ENCODE peak calls at places on chromosome 15, in five cellular contexts. One of them, this sample, is unnamed.

GRCh38 chr15:93173369-93173768 is 84.4 kb upstream of the RGMA start:
- DNase-seq in activated gamma-delta T cell treated with anti-CD3 and anti-CD28 coated beads, Interleukin-2, amount 50 U/mL, for 16 hours: no peak
- DNase-seq in RCC 7860: no peak
- DNase-seq in effector CD4-positive, alpha-beta T cell: no peak
- DNase-seq in fibroblast of the conjunctiva: peak
- DNase-seq in this sample: no peak

GRCh38 chr15:77510066-77511044 is 89.7 kb downstream of the HMG20A start:
- DNase-seq in effector CD4-positive, alpha-beta T cell: no peak
- DNase-seq in fibroblast of the conjunctiva: no peak
- DNase-seq in activated gamma-delta T cell treated with anti-CD3 and anti-CD28 coated beads, Interleukin-2, amount 50 U/mL, for 16 hours: no peak
- DNase-seq in RCC 7860: no peak
- DNase-seq in this sample: no peak

GRCh38 chr15:39543651-39544050 is 37.2 kb upstream of the THBS1 start:
- DNase-seq in fibroblast of the conjunctiva: no peak
- DNase-seq in activated gamma-delta T cell treated with anti-CD3 and anti-CD28 coated beads, Interleukin-2, amount 50 U/mL, for 16 hours: no peak
- DNase-seq in effector CD4-positive, alpha-beta T cell: no peak
- DNase-seq in RCC 7860: no peak
- DNase-seq in this sample: no peak

GRCh38 chr15:80474751-80475295 is 70.6 kb downstream of the ARNT2 start:
- DNase-seq in fibroblast of the conjunctiva: no peak
- DNase-seq in RCC 7860: no peak
- DNase-seq in effector CD4-positive, alpha-beta T cell: no peak
- DNase-seq in activated gamma-delta T cell treated with anti-CD3 and anti-CD28 coated beads, Interleukin-2, amount 50 U/mL, for 16 hours: no peak
- DNase-seq in this sample: no peak

GRCh38 chr15:100771745-100772144 is 107.9 kb upstream of the ALDH1A3 start:
- DNase-seq in RCC 7860: no peak
- DNase-seq in effector CD4-positive, alpha-beta T cell: no peak
- DNase-seq in activated gamma-delta T cell treated with anti-CD3 and anti-CD28 coated beads, Interleukin-2, amount 50 U/mL, for 16 hours: no peak
- DNase-seq in fibroblast of the conjunctiva: no peak
- DNase-seq in this sample: no peak

GRCh38 chr15:81189583-81190283 is 6.9 kb upstream of the IL16 start:
- DNase-seq in fibroblast of the conjunctiva: peak
- DNase-seq in RCC 7860: no peak
- DNase-seq in effector CD4-positive, alpha-beta T cell: no peak
- DNase-seq in activated gamma-delta T cell treated with anti-CD3 and anti-CD28 coated beads, Interleukin-2, amount 50 U/mL, for 16 hours: no peak
- DNase-seq in this sample: peak

GRCh38 chr15:63136742-63137141 is 15.1 kb downstream of the LACTB start:
- DNase-seq in effector CD4-positive, alpha-beta T cell: no peak
- DNase-seq in activated gamma-delta T cell treated with anti-CD3 and anti-CD28 coated beads, Interleukin-2, amount 50 U/mL, for 16 hours: no peak
- DNase-seq in RCC 7860: no peak
- DNase-seq in fibroblast of the conjunctiva: no peak
- DNase-seq in this sample: no peak

GRCh38 chr15:84633311-84634227 is 20.5 kb downstream of the WDR73 start:
- DNase-seq in activated gamma-delta T cell treated with anti-CD3 and anti-CD28 coated beads, Interleukin-2, amount 50 U/mL, for 16 hours: peak
- DNase-seq in RCC 7860: peak
- DNase-seq in effector CD4-positive, alpha-beta T cell: peak
- DNase-seq in fibroblast of the conjunctiva: no peak
- DNase-seq in this sample: peak

GRCh38 chr15:29736745-29737023 is 85.6 kb downstream of the TJP1 start:
- DNase-seq in fibroblast of the conjunctiva: no peak
- DNase-seq in activated gamma-delta T cell treated with anti-CD3 and anti-CD28 coated beads, Interleukin-2, amount 50 U/mL, for 16 hours: no peak
- DNase-seq in effector CD4-positive, alpha-beta T cell: no peak
- DNase-seq in RCC 7860: peak
- DNase-seq in this sample: peak

GRCh38 chr15:101176625-101177024 is 75.2 kb downstream of the CHSY1 start:
- DNase-seq in effector CD4-positive, alpha-beta T cell: no peak
- DNase-seq in activated gamma-delta T cell treated with anti-CD3 and anti-CD28 coated beads, Interleukin-2, amount 50 U/mL, for 16 hours: no peak
- DNase-seq in fibroblast of the conjunctiva: no peak
- DNase-seq in RCC 7860: no peak
- DNase-seq in this sample: no peak

GRCh38 chr15:48358229-48358641 is 27.0 kb downstream of the DUT start:
- DNase-seq in activated gamma-delta T cell treated with anti-CD3 and anti-CD28 coated beads, Interleukin-2, amount 50 U/mL, for 16 hours: no peak
- DNase-seq in fibroblast of the conjunctiva: peak
- DNase-seq in effector CD4-positive, alpha-beta T cell: no peak
- DNase-seq in RCC 7860: peak
- DNase-seq in this sample: no peak

GRCh38 chr15:67087507-67088172 is 22.2 kb downstream of the SMAD3 start:
- DNase-seq in activated gamma-delta T cell treated with anti-CD3 and anti-CD28 coated beads, Interleukin-2, amount 50 U/mL, for 16 hours: no peak
- DNase-seq in RCC 7860: no peak
- DNase-seq in effector CD4-positive, alpha-beta T cell: no peak
- DNase-seq in fibroblast of the conjunctiva: no peak
- DNase-seq in this sample: no peak

GRCh38 chr15:40296561-40297230 is 11.0 kb downstream of the PLCB2 start:
- DNase-seq in RCC 7860: no peak
- DNase-seq in fibroblast of the conjunctiva: no peak
- DNase-seq in activated gamma-delta T cell treated with anti-CD3 and anti-CD28 coated beads, Interleukin-2, amount 50 U/mL, for 16 hours: no peak
- DNase-seq in effector CD4-positive, alpha-beta T cell: no peak
- DNase-seq in this sample: no peak

GRCh38 chr15:74384566-74385441 is 17.4 kb upstream of the CYP11A1 start:
- DNase-seq in effector CD4-positive, alpha-beta T cell: no peak
- DNase-seq in RCC 7860: peak
- DNase-seq in fibroblast of the conjunctiva: no peak
- DNase-seq in activated gamma-delta T cell treated with anti-CD3 and anti-CD28 coated beads, Interleukin-2, amount 50 U/mL, for 16 hours: no peak
- DNase-seq in this sample: no peak

GRCh38 chr15:63553388-63553791 is 43.8 kb upstream of the FBXL22 start:
- DNase-seq in activated gamma-delta T cell treated with anti-CD3 and anti-CD28 coated beads, Interleukin-2, amount 50 U/mL, for 16 hours: no peak
- DNase-seq in effector CD4-positive, alpha-beta T cell: no peak
- DNase-seq in fibroblast of the conjunctiva: peak
- DNase-seq in RCC 7860: peak
- DNase-seq in this sample: peak

GRCh38 chr15:55698653-55699052 is 44.3 kb downstream of the PRTG start:
- DNase-seq in fibroblast of the conjunctiva: no peak
- DNase-seq in activated gamma-delta T cell treated with anti-CD3 and anti-CD28 coated beads, Interleukin-2, amount 50 U/mL, for 16 hours: no peak
- DNase-seq in RCC 7860: no peak
- DNase-seq in effector CD4-positive, alpha-beta T cell: no peak
- DNase-seq in this sample: no peak

GRCh38 chr15:74393423-74393822 is 26.0 kb upstream of the CYP11A1 start:
- DNase-seq in RCC 7860: no peak
- DNase-seq in activated gamma-delta T cell treated with anti-CD3 and anti-CD28 coated beads, Interleukin-2, amount 50 U/mL, for 16 hours: no peak
- DNase-seq in effector CD4-positive, alpha-beta T cell: no peak
- DNase-seq in fibroblast of the conjunctiva: no peak
- DNase-seq in this sample: no peak

GRCh38 chr15:41011055-41011815 is 58.0 kb downstream of the CHAC1 start:
- DNase-seq in effector CD4-positive, alpha-beta T cell: no peak
- DNase-seq in RCC 7860: no peak
- DNase-seq in fibroblast of the conjunctiva: no peak
- DNase-seq in activated gamma-delta T cell treated with anti-CD3 and anti-CD28 coated beads, Interleukin-2, amount 50 U/mL, for 16 hours: no peak
- DNase-seq in this sample: no peak

GRCh38 chr15:99149366-99149765 is 44.5 kb downstream of the SYNM start:
- DNase-seq in RCC 7860: no peak
- DNase-seq in activated gamma-delta T cell treated with anti-CD3 and anti-CD28 coated beads, Interleukin-2, amount 50 U/mL, for 16 hours: no peak
- DNase-seq in fibroblast of the conjunctiva: no peak
- DNase-seq in effector CD4-positive, alpha-beta T cell: no peak
- DNase-seq in this sample: no peak

GRCh38 chr15:90037961-90038633 is 37.0 kb downstream of the ZNF710 start:
- DNase-seq in RCC 7860: peak
- DNase-seq in activated gamma-delta T cell treated with anti-CD3 and anti-CD28 coated beads, Interleukin-2, amount 50 U/mL, for 16 hours: peak
- DNase-seq in effector CD4-positive, alpha-beta T cell: no peak
- DNase-seq in fibroblast of the conjunctiva: no peak
- DNase-seq in this sample: no peak

GRCh38 chr15:59367022-59367451 is 5.6 kb downstream of the MYO1E start:
- DNase-seq in activated gamma-delta T cell treated with anti-CD3 and anti-CD28 coated beads, Interleukin-2, amount 50 U/mL, for 16 hours: no peak
- DNase-seq in fibroblast of the conjunctiva: no peak
- DNase-seq in RCC 7860: peak
- DNase-seq in effector CD4-positive, alpha-beta T cell: no peak
- DNase-seq in this sample: no peak

GRCh38 chr15:30921781-30922371 is 18.2 kb downstream of the FAN1 start:
- DNase-seq in activated gamma-delta T cell treated with anti-CD3 and anti-CD28 coated beads, Interleukin-2, amount 50 U/mL, for 16 hours: no peak
- DNase-seq in RCC 7860: peak
- DNase-seq in effector CD4-positive, alpha-beta T cell: no peak
- DNase-seq in fibroblast of the conjunctiva: no peak
- DNase-seq in this sample: peak

GRCh38 chr15:75348563-75349350 is 1.9 kb downstream of the NEIL1 start:
- DNase-seq in activated gamma-delta T cell treated with anti-CD3 and anti-CD28 coated beads, Interleukin-2, amount 50 U/mL, for 16 hours: no peak
- DNase-seq in fibroblast of the conjunctiva: no peak
- DNase-seq in effector CD4-positive, alpha-beta T cell: no peak
- DNase-seq in RCC 7860: no peak
- DNase-seq in this sample: no peak

GRCh38 chr15:88440021-88440420 is 27.2 kb downstream of the MRPL46 start:
- DNase-seq in activated gamma-delta T cell treated with anti-CD3 and anti-CD28 coated beads, Interleukin-2, amount 50 U/mL, for 16 hours: no peak
- DNase-seq in effector CD4-positive, alpha-beta T cell: no peak
- DNase-seq in RCC 7860: peak
- DNase-seq in fibroblast of the conjunctiva: no peak
- DNase-seq in this sample: no peak

GRCh38 chr15:66291816-66292215 is 1.6 kb upstream of the DIS3L start:
- DNase-seq in effector CD4-positive, alpha-beta T cell: no peak
- DNase-seq in fibroblast of the conjunctiva: no peak
- DNase-seq in activated gamma-delta T cell treated with anti-CD3 and anti-CD28 coated beads, Interleukin-2, amount 50 U/mL, for 16 hours: no peak
- DNase-seq in RCC 7860: no peak
- DNase-seq in this sample: no peak

GRCh38 chr15:44726568-44727461 is 9.5 kb upstream of the TRIM69 start:
- DNase-seq in activated gamma-delta T cell treated with anti-CD3 and anti-CD28 coated beads, Interleukin-2, amount 50 U/mL, for 16 hours: peak
- DNase-seq in effector CD4-positive, alpha-beta T cell: peak
- DNase-seq in fibroblast of the conjunctiva: peak
- DNase-seq in RCC 7860: peak
- DNase-seq in this sample: peak

GRCh38 chr15:66401130-66402021 is 14.7 kb downstream of the MAP2K1 start:
- DNase-seq in RCC 7860: peak
- DNase-seq in activated gamma-delta T cell treated with anti-CD3 and anti-CD28 coated beads, Interleukin-2, amount 50 U/mL, for 16 hours: no peak
- DNase-seq in fibroblast of the conjunctiva: no peak
- DNase-seq in effector CD4-positive, alpha-beta T cell: no peak
- DNase-seq in this sample: no peak

GRCh38 chr15:68298882-68299381 is 21.4 kb downstream of the FEM1B start:
- DNase-seq in fibroblast of the conjunctiva: no peak
- DNase-seq in effector CD4-positive, alpha-beta T cell: no peak
- DNase-seq in RCC 7860: no peak
- DNase-seq in activated gamma-delta T cell treated with anti-CD3 and anti-CD28 coated beads, Interleukin-2, amount 50 U/mL, for 16 hours: no peak
- DNase-seq in this sample: peak

GRCh38 chr15:49832421-49832980 is 211.7 kb downstream of the DTWD1 start:
- DNase-seq in fibroblast of the conjunctiva: no peak
- DNase-seq in effector CD4-positive, alpha-beta T cell: no peak
- DNase-seq in RCC 7860: no peak
- DNase-seq in activated gamma-delta T cell treated with anti-CD3 and anti-CD28 coated beads, Interleukin-2, amount 50 U/mL, for 16 hours: no peak
- DNase-seq in this sample: no peak

GRCh38 chr15:79154491-79155182 is 64.1 kb upstream of the RASGRF1 start:
- DNase-seq in activated gamma-delta T cell treated with anti-CD3 and anti-CD28 coated beads, Interleukin-2, amount 50 U/mL, for 16 hours: no peak
- DNase-seq in effector CD4-positive, alpha-beta T cell: no peak
- DNase-seq in fibroblast of the conjunctiva: no peak
- DNase-seq in RCC 7860: no peak
- DNase-seq in this sample: no peak

GRCh38 chr15:60520041-60520824 is 41.3 kb upstream of the ICE2 start:
- DNase-seq in activated gamma-delta T cell treated with anti-CD3 and anti-CD28 coated beads, Interleukin-2, amount 50 U/mL, for 16 hours: no peak
- DNase-seq in fibroblast of the conjunctiva: no peak
- DNase-seq in RCC 7860: no peak
- DNase-seq in effector CD4-positive, alpha-beta T cell: no peak
- DNase-seq in this sample: no peak

GRCh38 chr15:82030191-82030590 is 15.6 kb downstream of the MEX3B start:
- DNase-seq in activated gamma-delta T cell treated with anti-CD3 and anti-CD28 coated beads, Interleukin-2, amount 50 U/mL, for 16 hours: no peak
- DNase-seq in effector CD4-positive, alpha-beta T cell: no peak
- DNase-seq in fibroblast of the conjunctiva: no peak
- DNase-seq in RCC 7860: no peak
- DNase-seq in this sample: no peak

GRCh38 chr15:39115379-39116057 is 465.4 kb upstream of the THBS1 start:
- DNase-seq in effector CD4-positive, alpha-beta T cell: no peak
- DNase-seq in fibroblast of the conjunctiva: no peak
- DNase-seq in activated gamma-delta T cell treated with anti-CD3 and anti-CD28 coated beads, Interleukin-2, amount 50 U/mL, for 16 hours: no peak
- DNase-seq in RCC 7860: no peak
- DNase-seq in this sample: no peak

GRCh38 chr15:79442911-79443310 is 10.8 kb downstream of the MINAR1 start:
- DNase-seq in activated gamma-delta T cell treated with anti-CD3 and anti-CD28 coated beads, Interleukin-2, amount 50 U/mL, for 16 hours: no peak
- DNase-seq in RCC 7860: no peak
- DNase-seq in fibroblast of the conjunctiva: no peak
- DNase-seq in effector CD4-positive, alpha-beta T cell: no peak
- DNase-seq in this sample: no peak

GRCh38 chr15:51503003-51503402 is 119.6 kb downstream of the DMXL2 start:
- DNase-seq in effector CD4-positive, alpha-beta T cell: no peak
- DNase-seq in activated gamma-delta T cell treated with anti-CD3 and anti-CD28 coated beads, Interleukin-2, amount 50 U/mL, for 16 hours: no peak
- DNase-seq in RCC 7860: no peak
- DNase-seq in fibroblast of the conjunctiva: no peak
- DNase-seq in this sample: no peak

GRCh38 chr15:90105521-90105920 is 3.3 kb upstream of the IDH2 start:
- DNase-seq in fibroblast of the conjunctiva: no peak
- DNase-seq in RCC 7860: no peak
- DNase-seq in effector CD4-positive, alpha-beta T cell: no peak
- DNase-seq in activated gamma-delta T cell treated with anti-CD3 and anti-CD28 coated beads, Interleukin-2, amount 50 U/mL, for 16 hours: no peak
- DNase-seq in this sample: no peak

GRCh38 chr15:100968043-100968966 is 49.1 kb downstream of the LRRK1 start:
- DNase-seq in activated gamma-delta T cell treated with anti-CD3 and anti-CD28 coated beads, Interleukin-2, amount 50 U/mL, for 16 hours: no peak
- DNase-seq in effector CD4-positive, alpha-beta T cell: no peak
- DNase-seq in fibroblast of the conjunctiva: no peak
- DNase-seq in RCC 7860: peak
- DNase-seq in this sample: no peak

GRCh38 chr15:57306944-57307411 is 69.3 kb upstream of the CGNL1 start:
- DNase-seq in activated gamma-delta T cell treated with anti-CD3 and anti-CD28 coated beads, Interleukin-2, amount 50 U/mL, for 16 hours: no peak
- DNase-seq in RCC 7860: no peak
- DNase-seq in fibroblast of the conjunctiva: no peak
- DNase-seq in effector CD4-positive, alpha-beta T cell: no peak
- DNase-seq in this sample: no peak

GRCh38 chr15:99306694-99307338 is 55.5 kb downstream of the LRRC28 start:
- DNase-seq in effector CD4-positive, alpha-beta T cell: no peak
- DNase-seq in fibroblast of the conjunctiva: no peak
- DNase-seq in RCC 7860: no peak
- DNase-seq in activated gamma-delta T cell treated with anti-CD3 and anti-CD28 coated beads, Interleukin-2, amount 50 U/mL, for 16 hours: no peak
- DNase-seq in this sample: peak

GRCh38 chr15:31485911-31486461 is 159.4 kb downstream of the KLF13 start:
- DNase-seq in RCC 7860: no peak
- DNase-seq in activated gamma-delta T cell treated with anti-CD3 and anti-CD28 coated beads, Interleukin-2, amount 50 U/mL, for 16 hours: no peak
- DNase-seq in fibroblast of the conjunctiva: no peak
- DNase-seq in effector CD4-positive, alpha-beta T cell: no peak
- DNase-seq in this sample: no peak